ENCODE peak calls at places on chromosomes 6 and 20, in four cellular contexts. V, N, R and J are unnamed samples.

GRCh38 chr6:40545954-40546353 is 41.2 kb downstream of the LRFN2 start:
- DNase-seq in V (no peak), N (peak; percentile 9), R (no peak), J (no peak)

GRCh38 chr6:50655848-50656453 is 57.4 kb upstream of the TFAP2D start:
- DNase-seq in V (no peak), N (peak; percentile 21), R (no peak), J (no peak)

GRCh38 chr6:30061766-30062458 is 847 bp downstream of the POLR1H start:
- DNase-seq in V (no peak), N (peak; percentile 75), R (peak; percentile 62), J (no peak)

GRCh38 chr6:35063701-35064507 is 77.2 kb downstream of the TCP11 start:
- DNase-seq in V (no peak), N (no peak), R (no peak), J (no peak)

GRCh38 chr6:45026003-45026516 is 302.1 kb upstream of the RUNX2 start:
- DNase-seq in V (no peak), N (peak; percentile 17), R (no peak), J (no peak)

GRCh38 chr6:33277663-33278391 is 904 bp downstream of the B3GALT4 start:
- DNase-seq in V (no peak), N (peak; percentile 77), R (no peak), J (no peak)

GRCh38 chr20:45404438-45404837 is 3.7 kb upstream of the DBNDD2 start:
- DNase-seq in V (no peak), N (no peak), R (no peak), J (no peak)

GRCh38 chr6:5300206-5300764 is 39.0 kb downstream of the FARS2 start:
- DNase-seq in V (no peak), N (no peak), R (no peak), J (no peak)

GRCh38 chr6:31837612-31838553 is 10.3 kb downstream of the HSPA1B start:
- DNase-seq in V (no peak), N (peak; percentile 62), R (no peak), J (no peak)

GRCh38 chr6:25456656-25457055 is 177.5 kb downstream of the CARMIL1 start:
- DNase-seq in V (no peak), N (no peak), R (no peak), J (no peak)

GRCh38 chr20:19269737-19270325 is 57.4 kb downstream of the SLC24A3 start:
- DNase-seq in V (no peak), N (no peak), R (no peak), J (no peak)
- TF ChIP-seq CTCF in V (no peak), N (no peak), R (no peak), J (no peak)

GRCh38 chr20:11694467-11694866 is 223.2 kb upstream of the BTBD3 start:
- DNase-seq in V (no peak), N (no peak), R (no peak), J (no peak)
- TF ChIP-seq CTCF in V (no peak), N (no peak), R (no peak), J (no peak)

GRCh38 chr20:53050338-53050737 is 78.2 kb downstream of the TSHZ2 start:
- DNase-seq in V (no peak), N (no peak), R (no peak), J (no peak)
- TF ChIP-seq CTCF in V (no peak), N (no peak), R (no peak), J (no peak)

GRCh38 chr20:1325173-1326030 is 3.5 kb downstream of the SDCBP2 start:
- DNase-seq in V (peak; percentile 99), N (peak; percentile 97), R (peak; percentile 98), J (peak; percentile 98)
- TF ChIP-seq CTCF in V (peak; percentile 49), N (no peak), R (peak; percentile 51), J (no peak)

GRCh38 chr6:137211910-137212309 is 7.3 kb downstream of the IFNGR1 start:
- DNase-seq in V (no peak), N (no peak), R (no peak), J (no peak)
- TF ChIP-seq CTCF in V (no peak), N (no peak), R (no peak), J (no peak)

GRCh38 chr6:139508023-139508422 is 133.6 kb upstream of the CITED2 start:
- DNase-seq in V (no peak), N (peak; percentile 9), R (no peak), J (no peak)

GRCh38 chr6:139510040-139510815 is 135.8 kb upstream of the CITED2 start:
- DNase-seq in V (peak; percentile 33), N (no peak), R (no peak), J (no peak)

GRCh38 chr6:139514819-139515218 is 140.4 kb upstream of the CITED2 start:
- DNase-seq in V (no peak), N (no peak), R (no peak), J (no peak)

GRCh38 chr6:139508576-139508975 is 134.1 kb upstream of the CITED2 start:
- DNase-seq in V (no peak), N (no peak), R (no peak), J (no peak)

GRCh38 chr6:139509167-139509566 is 134.7 kb upstream of the CITED2 start:
- DNase-seq in V (no peak), N (no peak), R (no peak), J (no peak)
- TF ChIP-seq CTCF in V (no peak), N (no peak), R (no peak), J (no peak)